ENCODE peak calls at places on chromosomes 11 and 22, in eight cellular contexts. G is astrocyte, X is mesenchymal stem cell, L is neural progenitor cell, Z is colonic mucosa, Q is GM23248, Y is IMR-90, V is mammary epithelial cell. A is an unnamed sample.

GRCh38 chr22:19680911-19681862 is 33.1 kb upstream of the SEPTIN5 start:
- DNase-seq in X (no peak), L (no peak), Z (no peak), Y (no peak), V (no peak), Q (no peak), G (no peak), A (no peak)

GRCh38 chr11:110565690-110566336 is 136.1 kb downstream of the FDX1 start:
- DNase-seq in Q (no peak), Y (no peak), V (no peak), X (no peak), L (no peak), G (no peak), Z (no peak), A (no peak)

GRCh38 chr11:66443602-66444001 is 5.0 kb upstream of the MRPL11 start:
- DNase-seq in Y (peak; percentile 92), X (peak; percentile 74), V (peak; percentile 91), L (no peak), Z (no peak), Q (peak; percentile 94), G (peak; percentile 47), A (peak; percentile 78)

GRCh38 chr22:49659924-49660315 is 167.8 kb downstream of the BRD1 start:
- DNase-seq in V (no peak), L (no peak), Z (no peak), X (no peak), Y (no peak), Q (no peak), G (no peak), A (no peak)

GRCh38 chr22:47375621-47376321 is 613.3 kb downstream of the TBC1D22A start:
- DNase-seq in V (no peak), Y (no peak), Q (no peak), L (no peak), Z (no peak), X (no peak), G (no peak), A (no peak)

GRCh38 chr11:45606514-45607024 is 58.9 kb downstream of the CHST1 start:
- DNase-seq in G (no peak), L (peak; percentile 95), Z (no peak), Q (no peak), V (no peak), X (no peak), Y (no peak), A (no peak)

GRCh38 chr11:101863361-101863760 is 51.4 kb upstream of the CEP126 start:
- DNase-seq in G (peak; percentile 88), Z (no peak), Y (peak; percentile 79), L (no peak), X (peak; percentile 49), Q (peak; percentile 74), V (no peak), A (peak; percentile 42)

GRCh38 chr11:122656073-122656630 is 630 bp downstream of the UBASH3B start:
- DNase-seq in L (peak; percentile 82), G (peak; percentile 59), Z (peak; percentile 44), V (peak; percentile 70), X (peak; percentile 76), Y (peak; percentile 66), Q (peak; percentile 88), A (peak; percentile 93)

GRCh38 chr11:13134886-13135285 is 125.8 kb downstream of the RASSF10 start:
- DNase-seq in X (no peak), V (no peak), L (no peak), Y (no peak), Q (no peak), G (no peak), Z (no peak), A (no peak)

GRCh38 chr11:123351375-123351774 is 78.7 kb upstream of the GRAMD1B start:
- DNase-seq in G (no peak), Y (no peak), Z (peak; percentile 18), X (no peak), V (no peak), L (peak; percentile 65), Q (no peak), A (no peak)

GRCh38 chr11:113085446-113085845 is 124.2 kb downstream of the NCAM1 start:
- DNase-seq in V (no peak), Q (no peak), Y (no peak), L (no peak), Z (no peak), G (no peak), X (no peak), A (no peak)

GRCh38 chr11:97033178-97033577 is 643.4 kb downstream of the JRKL start:
- DNase-seq in X (no peak), Y (no peak), Q (no peak), V (no peak), L (peak; percentile 36), G (no peak), Z (no peak), A (no peak)

DNA sequence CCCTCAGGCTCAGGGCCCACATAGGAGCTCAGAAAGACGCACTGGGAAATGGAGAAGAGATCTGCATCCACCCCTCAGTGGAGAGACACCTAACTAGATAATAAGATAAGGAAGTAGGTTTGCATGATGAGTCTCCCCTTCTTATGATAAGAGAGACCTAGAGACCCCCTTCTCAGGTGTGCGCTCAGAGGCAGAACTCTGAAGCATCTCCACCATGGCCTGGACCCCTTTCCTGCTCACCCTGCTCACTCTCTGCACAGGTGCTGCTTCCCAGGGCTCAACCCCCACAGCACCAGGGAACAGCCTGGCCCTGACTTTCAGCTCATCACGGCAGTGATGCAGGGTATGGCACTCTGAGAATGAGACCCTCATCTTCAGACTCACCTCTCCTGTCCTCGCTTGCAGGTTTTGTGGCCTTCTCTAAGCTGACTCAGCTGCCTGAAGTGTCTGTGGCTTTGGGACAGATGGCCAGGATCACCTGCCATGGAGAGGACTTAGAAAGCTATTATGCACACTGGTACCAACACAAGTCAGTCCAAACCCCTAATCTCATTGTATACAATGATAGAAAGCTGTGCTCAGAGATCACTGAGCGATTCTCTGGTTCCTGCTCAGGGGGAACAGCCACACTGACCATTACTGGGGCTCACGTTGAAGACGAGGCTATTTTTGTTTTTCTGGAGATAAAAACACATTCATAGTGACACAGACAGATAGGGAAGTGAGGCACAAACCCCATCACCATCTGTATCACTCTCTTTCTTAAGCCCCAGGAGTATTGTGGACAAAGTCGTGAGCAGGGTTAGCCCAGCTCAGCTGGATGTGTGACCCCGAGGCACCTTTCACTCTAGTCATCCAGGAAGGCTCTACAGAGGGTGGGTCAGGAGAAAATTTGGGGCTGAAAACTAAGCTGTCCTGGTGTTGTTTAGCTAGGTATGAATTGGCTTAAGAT is 29.7 kb upstream of the IGLL5 start:
- DNase-seq in Y (no peak), X (no peak), G (no peak), V (no peak), L (no peak), Z (no peak), Q (no peak), A (no peak)
- H3K27me3 ChIP-seq in Y (peaks cover 10% of the 10 kb centered on the region), X (peaks cover 68% of the 10 kb centered on the region), G (peaks cover 18% of the 10 kb centered on the region), V (no peaks in the 10 kb centered on the region), L (peaks cover 100% of the 10 kb centered on the region), Z (no peaks in the 10 kb centered on the region), Q (peaks cover 50% of the 10 kb centered on the region), A (peaks cover 53% of the 10 kb centered on the region)

GRCh38 chr11:94780432-94780831 is 12.3 kb downstream of the AMOTL1 start:
- DNase-seq in X (no peak), V (no peak), Y (no peak), Z (no peak), L (no peak), G (no peak), Q (no peak), A (no peak)
- H3K4me3 ChIP-seq in X (peak overlapping the region; percentile 64), V (no peak overlapping the region), Y (peak overlapping the region; percentile 17), Z (no peak overlapping the region), L (no peak overlapping the region), G (no peak overlapping the region), Q (peak overlapping the region; percentile 49), A (peak overlapping the region; percentile 61)

GRCh38 chr11:69211540-69212120 is 55.9 kb downstream of the SMIM38 start:
- DNase-seq in Y (no peak), V (no peak), G (no peak), Q (no peak), X (no peak), L (no peak), Z (no peak), A (no peak)
- H3K9ac ChIP-seq in Y (no peak overlapping the region), V (no peak overlapping the region), G (peak overlapping the region; percentile 42), Q (no peak overlapping the region), X (no peak overlapping the region), L (no peak overlapping the region), Z (no peak overlapping the region), A (no peak overlapping the region)

GRCh38 chr22:38455530-38456271 is 702 bp upstream of the KCNJ4 start:
- DNase-seq in G (no peak), Y (peak; percentile 26), L (peak; percentile 82), Z (no peak), V (no peak), Q (no peak), X (peak; percentile 52), A (peak; percentile 60)

GRCh38 chr22:38453065-38453672 is 1.8 kb downstream of the KCNJ4 start:
- DNase-seq in G (no peak), X (no peak), Y (no peak), Z (no peak), Q (no peak), V (no peak), L (no peak), A (no peak)

GRCh38 chr22:38455063-38455529 is at the start of gene KCNJ4:
- DNase-seq in Q (no peak), V (no peak), Y (no peak), X (no peak), G (no peak), Z (no peak), L (no peak), A (no peak)

GRCh38 chr22:38454011-38454360 is 1.0 kb downstream of the KCNJ4 start:
- DNase-seq in V (no peak), Q (no peak), Y (no peak), Z (no peak), L (no peak), G (no peak), X (no peak), A (no peak)

DNA sequence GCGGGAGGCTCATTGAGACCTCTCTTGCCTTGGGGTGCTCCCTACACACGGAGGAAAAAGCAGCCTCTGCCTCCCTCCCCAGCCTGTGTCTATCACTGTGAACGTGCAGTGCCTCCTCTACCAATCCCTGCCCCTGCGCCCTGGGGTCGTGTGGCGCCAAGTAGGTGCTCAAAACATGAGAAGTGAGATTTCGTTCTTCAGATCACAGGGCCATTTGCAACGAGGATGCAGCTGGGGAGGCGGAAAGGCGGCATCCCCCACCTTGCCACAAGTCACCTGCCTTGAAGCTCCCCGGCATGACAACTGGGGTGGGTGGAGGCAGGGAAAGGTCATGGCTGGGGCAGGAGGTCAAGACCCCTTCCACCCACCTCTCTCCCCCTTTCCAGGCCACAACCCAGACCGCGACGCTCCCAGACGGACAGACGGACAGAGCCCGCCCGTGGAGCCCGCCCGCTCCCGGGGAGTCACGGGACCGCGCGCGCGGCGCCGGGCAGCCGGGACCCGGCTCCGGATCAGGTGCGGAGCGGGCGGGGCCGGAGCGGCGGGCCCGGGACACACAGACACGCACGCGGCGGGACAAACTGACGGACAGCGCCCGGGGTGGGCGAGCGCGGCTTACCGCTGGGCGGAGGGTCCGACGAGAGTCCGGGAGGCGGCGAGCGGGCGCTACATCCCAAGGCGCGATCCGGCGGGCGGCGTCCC is 487 bp downstream of the KCNJ4 start:
- DNase-seq in Q (peak; percentile 17), L (peak; percentile 62), X (no peak), V (no peak), G (no peak), Z (no peak), Y (no peak), A (peak; percentile 28)
- H3K27me3 ChIP-seq in Q (peaks cover 59% of the 10 kb centered on the region), L (peaks cover 83% of the 10 kb centered on the region), X (peaks cover 86% of the 10 kb centered on the region), V (peaks cover 10% of the 10 kb centered on the region), G (peaks cover 68% of the 10 kb centered on the region), Z (peaks cover 65% of the 10 kb centered on the region), Y (peaks cover 92% of the 10 kb centered on the region), A (peaks cover 67% of the 10 kb centered on the region)

A was measured in adipocyte.